ENCODE peak calls at places on chromosomes 1 and 21, in four cellular contexts. One of them, this sample, is unnamed.

GRCh38 chr1:65939636-65940035 is 146.9 kb downstream of the PDE4B start:
- DNase-seq in epithelial cell of esophagus: peak
- DNase-seq in astrocyte of the cerebellum: no peak
- DNase-seq in fibroblast of lung: no peak
- DNase-seq in this sample: no peak

GRCh38 chr1:212867192-212867591 is 9.1 kb downstream of the FLVCR1 start:
- DNase-seq in epithelial cell of esophagus: no peak
- DNase-seq in astrocyte of the cerebellum: no peak
- DNase-seq in fibroblast of lung: no peak
- DNase-seq in this sample: no peak

GRCh38 chr1:113647121-113647520 is 112.2 kb downstream of the PHTF1 start:
- DNase-seq in epithelial cell of esophagus: no peak
- DNase-seq in astrocyte of the cerebellum: peak
- DNase-seq in fibroblast of lung: peak
- DNase-seq in this sample: no peak

GRCh38 chr21:41183575-41183974 is 15.6 kb downstream of the BACE2 start:
- DNase-seq in epithelial cell of esophagus: no peak
- DNase-seq in astrocyte of the cerebellum: no peak
- DNase-seq in fibroblast of lung: no peak
- DNase-seq in this sample: no peak

GRCh38 chr1:12438349-12438924 is 179.6 kb downstream of the DHRS3 start:
- DNase-seq in epithelial cell of esophagus: peak
- DNase-seq in astrocyte of the cerebellum: no peak
- DNase-seq in fibroblast of lung: peak
- DNase-seq in this sample: no peak

GRCh38 chr1:99537886-99538617 is 107.9 kb upstream of the PALMD start:
- DNase-seq in epithelial cell of esophagus: no peak
- DNase-seq in astrocyte of the cerebellum: no peak
- DNase-seq in fibroblast of lung: no peak
- DNase-seq in this sample: no peak

GRCh38 chr21:39715804-39716397 is 29.1 kb upstream of the IGSF5 start:
- DNase-seq in epithelial cell of esophagus: peak
- DNase-seq in astrocyte of the cerebellum: peak
- DNase-seq in fibroblast of lung: peak
- DNase-seq in this sample: peak

GRCh38 chr1:38044224-38045215 is 2.1 kb downstream of the POU3F1 start:
- DNase-seq in epithelial cell of esophagus: no peak
- DNase-seq in astrocyte of the cerebellum: no peak
- DNase-seq in fibroblast of lung: no peak
- DNase-seq in this sample: no peak

GRCh38 chr1:234820597-234820996 is 210.6 kb upstream of the IRF2BP2 start:
- DNase-seq in epithelial cell of esophagus: no peak
- DNase-seq in astrocyte of the cerebellum: no peak
- DNase-seq in fibroblast of lung: no peak
- DNase-seq in this sample: no peak

GRCh38 chr1:4476394-4476793 is 178.0 kb upstream of the AJAP1 start:
- DNase-seq in epithelial cell of esophagus: no peak
- DNase-seq in astrocyte of the cerebellum: no peak
- DNase-seq in fibroblast of lung: no peak
- DNase-seq in this sample: no peak

GRCh38 chr1:219066098-219066497 is 107.6 kb upstream of the LYPLAL1 start:
- DNase-seq in epithelial cell of esophagus: no peak
- DNase-seq in astrocyte of the cerebellum: no peak
- DNase-seq in fibroblast of lung: no peak
- DNase-seq in this sample: no peak

GRCh38 chr1:78839704-78840277 is 166.7 kb downstream of the ADGRL4 start:
- DNase-seq in epithelial cell of esophagus: peak
- DNase-seq in astrocyte of the cerebellum: no peak
- DNase-seq in fibroblast of lung: peak
- DNase-seq in this sample: no peak

GRCh38 chr1:20086800-20087199 is 16.8 kb downstream of the PLA2G5 start:
- DNase-seq in epithelial cell of esophagus: no peak
- DNase-seq in astrocyte of the cerebellum: no peak
- DNase-seq in fibroblast of lung: no peak
- DNase-seq in this sample: no peak

GRCh38 chr1:20089328-20090077 is 19.5 kb downstream of the PLA2G5 start:
- DNase-seq in epithelial cell of esophagus: no peak
- DNase-seq in astrocyte of the cerebellum: no peak
- DNase-seq in fibroblast of lung: no peak
- DNase-seq in this sample: no peak

GRCh38 chr1:20090641-20091040 is 20.6 kb downstream of the PLA2G5 start:
- DNase-seq in epithelial cell of esophagus: no peak
- DNase-seq in astrocyte of the cerebellum: no peak
- DNase-seq in fibroblast of lung: no peak
- DNase-seq in this sample: no peak

GRCh38 chr1:20090119-20090518 is 20.1 kb downstream of the PLA2G5 start:
- DNase-seq in epithelial cell of esophagus: no peak
- DNase-seq in astrocyte of the cerebellum: no peak
- DNase-seq in fibroblast of lung: no peak
- DNase-seq in this sample: no peak

DNA sequence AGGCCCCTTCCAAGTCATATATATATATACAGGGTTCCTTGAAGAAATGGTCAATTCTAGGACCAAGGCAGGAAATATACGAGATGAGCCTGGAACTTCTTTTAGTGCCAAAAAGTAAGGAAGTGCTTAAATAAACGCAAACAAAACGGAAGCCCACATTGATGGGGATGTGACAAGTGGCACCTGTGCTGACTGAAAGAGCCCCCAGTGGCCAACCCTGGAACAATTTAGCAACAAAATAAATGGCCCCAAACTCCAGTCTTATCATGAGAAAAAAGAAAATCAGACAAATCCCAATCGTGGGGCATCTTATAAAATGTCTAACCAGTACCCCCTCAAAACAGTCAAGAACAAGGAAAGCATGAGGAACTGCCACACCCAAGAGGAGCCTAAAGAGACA is 17.7 kb downstream of the PLA2G5 start:
- DNase-seq in epithelial cell of esophagus: no peak
- DNase-seq in astrocyte of the cerebellum: no peak
- DNase-seq in fibroblast of lung: no peak
- DNase-seq in this sample: no peak
- TF ChIP-seq CTCF in epithelial cell of esophagus: no peak
- TF ChIP-seq CTCF in astrocyte of the cerebellum: peak
- TF ChIP-seq CTCF in fibroblast of lung: peak
- TF ChIP-seq CTCF in this sample: peak

GRCh38 chr1:23960291-23960718 is 677 bp downstream of the PNRC2 start:
- DNase-seq in epithelial cell of esophagus: peak
- DNase-seq in astrocyte of the cerebellum: no peak
- DNase-seq in fibroblast of lung: peak
- DNase-seq in this sample: no peak

GRCh38 chr1:23963617-23964234 is 4.1 kb downstream of the PNRC2 start:
- DNase-seq in epithelial cell of esophagus: no peak
- DNase-seq in astrocyte of the cerebellum: no peak
- DNase-seq in fibroblast of lung: no peak
- DNase-seq in this sample: no peak

GRCh38 chr1:23957096-23957495 is 2.5 kb upstream of the PNRC2 start:
- DNase-seq in epithelial cell of esophagus: peak
- DNase-seq in astrocyte of the cerebellum: no peak
- DNase-seq in fibroblast of lung: no peak
- DNase-seq in this sample: no peak

GRCh38 chr1:23958810-23959460 is 693 bp upstream of the PNRC2 start:
- DNase-seq in epithelial cell of esophagus: peak
- DNase-seq in astrocyte of the cerebellum: peak
- DNase-seq in fibroblast of lung: peak
- DNase-seq in this sample: peak

DNA sequence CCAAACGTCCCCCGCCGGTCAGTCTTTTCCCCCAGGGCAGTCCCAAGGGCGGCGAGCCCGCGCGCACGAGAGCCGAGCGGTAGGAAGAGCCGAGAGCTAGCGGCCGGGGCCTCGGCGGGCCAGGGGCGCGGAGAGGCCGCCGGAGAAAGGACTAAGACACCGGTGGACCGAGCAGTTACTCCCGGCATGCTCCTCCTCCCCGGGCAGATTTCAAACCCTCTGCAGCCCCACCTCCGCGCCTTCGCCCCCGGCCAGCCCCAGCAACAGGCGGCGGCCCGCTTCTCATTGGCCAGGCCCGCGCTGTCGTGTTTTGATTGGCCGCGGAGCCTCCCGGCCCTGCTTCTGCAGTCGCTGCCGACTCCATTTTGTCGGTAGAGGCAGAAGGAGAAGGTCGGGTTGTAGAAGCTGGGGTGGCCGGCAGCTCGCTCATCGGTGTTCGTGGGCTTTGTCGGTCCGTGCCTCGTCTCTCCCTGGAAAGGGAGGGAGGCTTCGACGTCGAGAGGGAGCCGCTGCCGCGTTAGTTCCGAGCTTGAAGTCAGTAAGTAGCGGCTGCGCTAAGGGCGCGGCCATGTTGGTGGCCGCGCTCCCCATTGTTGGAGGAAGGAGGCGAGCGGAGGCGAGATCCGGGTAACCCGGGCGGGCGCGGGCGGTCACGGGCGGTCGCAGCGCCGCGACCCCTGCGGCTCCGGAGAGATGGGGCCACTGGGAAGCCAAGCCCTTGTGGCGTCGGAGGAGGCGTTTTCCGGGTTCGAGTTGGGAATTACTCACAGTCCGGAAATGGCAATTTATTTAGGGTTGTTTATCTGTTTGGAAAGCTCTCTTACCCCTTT is at the start of gene PNRC2:
- DNase-seq in epithelial cell of esophagus: peak
- DNase-seq in astrocyte of the cerebellum: peak
- DNase-seq in fibroblast of lung: peak
- DNase-seq in this sample: peak
- H3K4me3 ChIP-seq in epithelial cell of esophagus: peak
- H3K4me3 ChIP-seq in astrocyte of the cerebellum: peak
- H3K4me3 ChIP-seq in fibroblast of lung: peak
- H3K4me3 ChIP-seq in this sample: peak

GRCh38 chr1:48940946-48941732 is 164.4 kb upstream of the BEND5 start:
- DNase-seq in epithelial cell of esophagus: no peak
- DNase-seq in astrocyte of the cerebellum: no peak
- DNase-seq in fibroblast of lung: no peak
- DNase-seq in this sample: no peak
- TF ChIP-seq CTCF in epithelial cell of esophagus: no peak
- TF ChIP-seq CTCF in astrocyte of the cerebellum: peak
- TF ChIP-seq CTCF in fibroblast of lung: no peak
- TF ChIP-seq CTCF in this sample: no peak

GRCh38 chr1:1123581-1124507 is 8.0 kb upstream of the C1orf159 start:
- DNase-seq in epithelial cell of esophagus: no peak
- DNase-seq in astrocyte of the cerebellum: no peak
- DNase-seq in fibroblast of lung: peak
- DNase-seq in this sample: no peak

GRCh38 chr1:1121611-1122077 is 5.8 kb upstream of the C1orf159 start:
- DNase-seq in epithelial cell of esophagus: no peak
- DNase-seq in astrocyte of the cerebellum: no peak
- DNase-seq in fibroblast of lung: no peak
- DNase-seq in this sample: no peak

GRCh38 chr1:1122981-1123480 is 7.1 kb upstream of the C1orf159 start:
- DNase-seq in epithelial cell of esophagus: no peak
- DNase-seq in astrocyte of the cerebellum: no peak
- DNase-seq in fibroblast of lung: no peak
- DNase-seq in this sample: no peak

GRCh38 chr1:1120866-1121563 is 5.1 kb upstream of the C1orf159 start:
- DNase-seq in epithelial cell of esophagus: no peak
- DNase-seq in astrocyte of the cerebellum: no peak
- DNase-seq in fibroblast of lung: no peak
- DNase-seq in this sample: no peak

GRCh38 chr1:1122078-1122811 is 6.4 kb upstream of the C1orf159 start:
- DNase-seq in epithelial cell of esophagus: peak
- DNase-seq in astrocyte of the cerebellum: peak
- DNase-seq in fibroblast of lung: peak
- DNase-seq in this sample: no peak
- H3K4me3 ChIP-seq in epithelial cell of esophagus: no peak
- H3K4me3 ChIP-seq in astrocyte of the cerebellum: no peak
- H3K4me3 ChIP-seq in fibroblast of lung: no peak
- H3K4me3 ChIP-seq in this sample: peak

DNA sequence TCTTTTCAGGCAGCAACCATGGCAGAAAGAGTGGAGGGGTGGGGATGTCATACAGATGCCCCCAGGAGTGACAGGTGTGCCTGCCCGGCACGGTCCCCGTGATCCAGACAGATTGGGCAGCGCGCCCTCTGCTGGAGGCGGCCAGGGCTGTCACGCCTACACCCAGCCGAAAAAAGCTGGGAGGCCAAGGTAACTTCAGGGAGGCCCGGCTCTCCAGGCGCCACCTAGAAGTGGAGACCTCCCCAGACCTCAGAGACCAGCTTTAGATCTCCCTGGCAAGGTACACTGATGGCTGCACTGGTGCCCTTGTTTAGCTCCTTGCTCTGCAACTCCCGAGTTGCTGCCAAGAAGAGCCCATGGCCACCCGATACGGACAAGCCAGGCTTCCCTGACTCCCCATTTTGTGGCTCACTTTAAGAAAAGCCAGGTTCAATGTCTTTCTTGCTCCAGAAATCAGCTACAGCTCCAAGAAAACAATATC is 6.6 kb downstream of the GOLT1A start:
- DNase-seq in epithelial cell of esophagus: peak
- DNase-seq in astrocyte of the cerebellum: no peak
- DNase-seq in fibroblast of lung: peak
- DNase-seq in this sample: no peak
- TF ChIP-seq CTCF in epithelial cell of esophagus: peak
- TF ChIP-seq CTCF in astrocyte of the cerebellum: peak
- TF ChIP-seq CTCF in fibroblast of lung: peak
- TF ChIP-seq CTCF in this sample: peak